ENCODE peak calls at places on chromosomes 1 and 21, in nine cellular contexts. B is stomach; J is CD8-positive, alpha-beta memory T cell; A is transverse colon; U is right lobe of liver; X is small intestine; K is heart right ventricle; C is left ventricle myocardium inferior; S is PC-3. Q is an unnamed sample. For H3K4me1 and H3K9me3, the result is how much of the 10 kb centered on the place peaks cover.

GRCh38 chr1:116570358-116571214 is at the start of gene CD58:
- DNase-seq in U (peak), K (peak), B (peak), X (peak), S (peak), J (peak), A (peak), C (peak), Q (peak)

GRCh38 chr1:30378991-30379581 is 344.3 kb downstream of the MATN1 start:
- DNase-seq in J (no peak), B (peak), S (no peak), U (no peak), A (no peak), X (no peak), C (no peak), K (no peak), Q (no peak)

GRCh38 chr1:222582099-222582774 is 7.5 kb downstream of the TAF1A start:
- DNase-seq in S (peak), U (no peak), K (no peak), A (no peak), X (no peak), J (no peak), B (no peak), C (no peak), Q (no peak)

GRCh38 chr1:29602203-29602602 is 365.9 kb downstream of the PTPRU start:
- DNase-seq in J (no peak), S (no peak), U (no peak), X (no peak), C (no peak), B (no peak), K (no peak), A (no peak), Q (no peak)

GRCh38 chr1:197807739-197808453 is 32.6 kb upstream of the DENND1B start:
- DNase-seq in X (no peak), K (no peak), U (no peak), B (no peak), A (no peak), J (no peak), C (no peak), S (no peak), Q (no peak)

GRCh38 chr1:151058682-151059341 is 610 bp downstream of the CDC42SE1 start:
- DNase-seq in J (no peak), X (peak), U (no peak), S (peak), C (no peak), B (peak), A (peak), K (no peak), Q (peak)

GRCh38 chr1:163528710-163529348 is 207.1 kb downstream of the NUF2 start:
- DNase-seq in U (no peak), S (peak), B (peak), A (peak), K (no peak), C (no peak), J (no peak), X (peak), Q (no peak)

GRCh38 chr1:67997746-67998145 is 52.7 kb downstream of the DIRAS3 start:
- DNase-seq in U (no peak), X (no peak), A (no peak), S (no peak), K (no peak), B (no peak), C (no peak), J (no peak), Q (no peak)

GRCh38 chr1:93775224-93775623 is 93.6 kb upstream of the BCAR3 start:
- DNase-seq in U (no peak), A (no peak), X (no peak), K (no peak), S (peak), J (no peak), C (no peak), B (no peak), Q (no peak)

GRCh38 chr1:12433323-12434053 is 184.5 kb downstream of the DHRS3 start:
- DNase-seq in J (no peak), U (peak), C (peak), B (peak), X (peak), A (peak), S (peak), K (peak), Q (no peak)

GRCh38 chr1:19311503-19311930 is 427 bp downstream of the AKR7A2 start:
- DNase-seq in K (no peak), B (no peak), C (no peak), S (no peak), X (peak), A (no peak), U (no peak), J (peak), Q (peak)

GRCh38 chr1:86419277-86419903 is 4.6 kb upstream of the CLCA2 start:
- DNase-seq in S (peak), X (peak), B (no peak), A (peak), U (no peak), J (no peak), C (no peak), K (no peak), Q (peak)

GRCh38 chr1:173476664-173477285 is 360 bp upstream of the PRDX6 start:
- DNase-seq in J (peak), X (peak), K (peak), S (peak), B (peak), C (peak), U (peak), A (peak), Q (peak)
- H3K4me1 ChIP-seq in J (under half), X (under half), K (half or more), S (half or more), B (half or more), C (half or more), U (under half), A (under half), Q (half or more)

DNA sequence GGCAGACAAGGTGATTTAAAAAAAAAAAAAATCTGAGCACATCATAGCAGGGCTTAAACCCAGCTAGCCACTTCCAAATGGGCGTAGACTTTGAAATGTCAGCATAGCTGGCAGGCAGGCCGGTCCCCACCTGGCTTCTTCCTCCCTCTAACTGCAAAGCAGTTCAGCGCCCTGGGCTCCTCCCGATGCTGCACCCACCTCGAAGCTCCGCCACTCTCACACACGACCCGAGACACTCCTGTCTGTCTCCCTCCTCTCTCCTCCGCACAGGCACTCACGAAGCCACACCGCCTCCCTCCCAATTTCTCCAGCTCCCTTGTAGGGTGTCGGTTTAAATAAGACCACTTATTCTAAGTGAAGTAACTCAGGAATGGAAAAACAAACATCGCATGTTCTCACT is 301.3 kb downstream of the NPHP4 start:
- DNase-seq in S (no peak), C (no peak), U (no peak), X (no peak), K (no peak), A (peak), B (no peak), J (no peak), Q (no peak)
- H3K9me3 ChIP-seq in S (under half), C (under half), U (under half), X (under half), K (under half), A (under half), B (under half), J (under half), Q (under half)

GRCh38 chr1:1678581-1679380 is 13.8 kb downstream of the SLC35E2B start:
- DNase-seq in B (peak), S (peak), X (peak), C (no peak), J (peak), K (peak), A (peak), U (peak), Q (peak)
- H3K27ac ChIP-seq in B (peak), S (no peak), X (peak), C (peak), J (no peak), K (peak), A (peak), U (peak), Q (peak)

GRCh38 chr1:36345353-36345752 is 21.9 kb upstream of the EVA1B start:
- DNase-seq in C (no peak), B (no peak), X (no peak), J (no peak), U (no peak), A (no peak), K (no peak), S (no peak), Q (no peak)
- H3K4me1 ChIP-seq in C (under half), B (under half), X (under half), J (under half), U (under half), A (under half), K (under half), S (under half), Q (under half)

DNA sequence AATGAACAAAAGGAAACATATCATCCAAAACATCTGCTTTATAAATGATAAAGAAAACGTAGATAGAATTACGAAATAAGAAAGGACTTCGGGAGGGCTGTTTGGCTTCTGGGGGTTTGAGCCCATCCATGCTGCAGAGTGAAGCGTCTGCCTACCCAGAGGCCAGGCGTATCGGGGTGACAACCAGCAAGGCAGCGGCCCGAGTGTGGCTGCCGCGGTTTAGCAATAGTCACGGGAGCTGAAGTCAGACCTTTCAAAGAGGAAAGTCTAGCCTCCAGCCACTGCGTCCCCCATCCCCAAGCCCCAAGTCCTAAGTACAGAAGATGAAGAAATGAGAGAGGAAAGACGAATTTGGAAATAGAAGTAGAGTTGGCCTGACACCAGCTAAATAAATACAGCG is 8.6 kb downstream of the SLC37A1 start:
- DNase-seq in K (no peak), C (no peak), U (no peak), A (no peak), J (no peak), S (no peak), B (no peak), X (no peak), Q (no peak)
- H3K9me3 ChIP-seq in K (under half), C (under half), U (under half), A (under half), J (under half), S (under half), B (under half), X (under half), Q (under half)

DNA sequence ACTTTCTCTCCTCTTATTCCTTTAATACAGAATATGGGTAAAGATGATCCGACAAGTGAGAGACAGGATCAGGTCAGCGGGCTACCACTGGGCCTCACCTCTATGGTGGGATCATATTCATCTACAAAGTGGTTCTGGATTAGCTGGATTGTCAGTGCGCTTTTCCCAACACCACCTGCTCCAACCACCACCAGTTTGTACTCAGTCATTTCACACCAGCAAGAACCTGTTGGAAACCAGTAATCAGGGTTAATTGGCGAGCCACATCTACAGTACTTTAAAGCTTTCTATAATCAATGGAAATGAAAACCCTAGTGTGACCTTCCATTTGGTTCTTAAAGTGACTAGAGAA is 643 bp downstream of the NRAS start:
- DNase-seq in B (no peak), C (no peak), K (no peak), A (no peak), J (no peak), U (no peak), S (no peak), X (no peak), Q (no peak)
- H3K27ac ChIP-seq in B (peak), C (peak), K (peak), A (peak), J (peak), U (peak), S (no peak), X (peak), Q (peak)

Q was measured in CD8-positive, alpha-beta T cell.